ENCODE peak calls at places on chromosomes 5 and 9, in six cellular contexts. B is neuronal stem cell, H is IMR-90, O is H9, I is H1, L is trophoblast cell. Q is an unnamed sample.

GRCh38 chr9:121274851-121275250 is 6.9 kb downstream of the GSN start:
- DNase-seq in B (no peak), H (no peak), O (no peak), I (no peak), L (no peak), Q (no peak)

GRCh38 chr5:124519396-124519795 is 227.0 kb downstream of the ZNF608 start:
- DNase-seq in B (no peak), H (peak), O (no peak), I (no peak), L (no peak), Q (peak)

GRCh38 chr9:6787793-6788174 is 30.0 kb downstream of the KDM4C start:
- DNase-seq in B (no peak), H (no peak), O (no peak), I (no peak), L (no peak), Q (no peak)

GRCh38 chr9:34114436-34114835 is 12.1 kb downstream of the DCAF12 start:
- DNase-seq in B (no peak), H (no peak), O (no peak), I (no peak), L (no peak), Q (no peak)

GRCh38 chr5:111735829-111736228 is 21.2 kb downstream of the NREP start:
- DNase-seq in B (no peak), H (peak), O (peak), I (peak), L (peak), Q (peak)

GRCh38 chr5:124289641-124290201 is 456.7 kb downstream of the ZNF608 start:
- DNase-seq in B (no peak), H (no peak), O (peak), I (peak), L (no peak), Q (no peak)

GRCh38 chr9:95981741-95982390 is 106.4 kb downstream of the ERCC6L2 start:
- DNase-seq in B (peak), H (no peak), O (no peak), I (no peak), L (no peak), Q (no peak)

GRCh38 chr9:98742325-98743280 is 33.9 kb upstream of the GABBR2 start:
- DNase-seq in B (no peak), H (peak), O (no peak), I (no peak), L (no peak), Q (peak)

GRCh38 chr9:74609671-74610416 is 112.7 kb downstream of the RORB start:
- DNase-seq in B (no peak), H (no peak), O (no peak), I (no peak), L (no peak), Q (no peak)

GRCh38 chr9:36961568-36962360 is 72.3 kb downstream of the PAX5 start:
- DNase-seq in B (no peak), H (no peak), O (peak), I (no peak), L (no peak), Q (no peak)

GRCh38 chr9:86854898-86855523 is 92.3 kb downstream of the GAS1 start:
- DNase-seq in B (peak), H (peak), O (peak), I (peak), L (peak), Q (peak)

GRCh38 chr5:115494570-115495289 is 49.8 kb downstream of the FEM1C start:
- DNase-seq in B (no peak), H (no peak), O (no peak), I (no peak), L (no peak), Q (peak)

GRCh38 chr9:127545196-127546124 is 66.6 kb upstream of the STXBP1 start:
- DNase-seq in B (no peak), H (peak), O (no peak), I (no peak), L (peak), Q (no peak)

GRCh38 chr9:12391839-12392509 is 301.2 kb upstream of the TYRP1 start:
- DNase-seq in B (no peak), H (no peak), O (no peak), I (no peak), L (no peak), Q (no peak)

GRCh38 chr9:87292449-87293191 is 205.0 kb upstream of the DAPK1 start:
- DNase-seq in B (no peak), H (peak), O (no peak), I (no peak), L (no peak), Q (peak)

GRCh38 chr5:15387931-15388330 is 112.0 kb upstream of the FBXL7 start:
- DNase-seq in B (no peak), H (no peak), O (no peak), I (no peak), L (no peak), Q (no peak)

GRCh38 chr5:132205385-132206125 is 22.1 kb downstream of the P4HA2 start:
- DNase-seq in B (no peak), H (peak), O (no peak), I (no peak), L (no peak), Q (no peak)

GRCh38 chr5:114702111-114702510 is 340.2 kb downstream of the KCNN2 start:
- DNase-seq in B (no peak), H (no peak), O (no peak), I (no peak), L (no peak), Q (no peak)

GRCh38 chr9:37820142-37820541 is 19.5 kb downstream of the DCAF10 start:
- DNase-seq in B (no peak), H (no peak), O (no peak), I (no peak), L (no peak), Q (no peak)

GRCh38 chr5:415928-416635 is 26.9 kb upstream of the EXOC3 start:
- DNase-seq in B (no peak), H (no peak), O (no peak), I (no peak), L (no peak), Q (no peak)

GRCh38 chr5:81751009-81751835 is at the start of gene SSBP2:
- DNase-seq in B (peak), H (peak), O (peak), I (peak), L (peak), Q (peak)
- H3K4ac ChIP-seq in B (peak), H (peak), O (no peak), I (no peak), L (peak), Q (peak)

GRCh38 chr5:54205918-54206317 is 104.5 kb downstream of the ARL15 start:
- DNase-seq in B (no peak), H (no peak), O (no peak), I (no peak), L (no peak), Q (no peak)
- H4K91ac ChIP-seq in B (no peak), H (no peak), O (no peak), I (no peak), L (no peak), Q (no peak)

DNA sequence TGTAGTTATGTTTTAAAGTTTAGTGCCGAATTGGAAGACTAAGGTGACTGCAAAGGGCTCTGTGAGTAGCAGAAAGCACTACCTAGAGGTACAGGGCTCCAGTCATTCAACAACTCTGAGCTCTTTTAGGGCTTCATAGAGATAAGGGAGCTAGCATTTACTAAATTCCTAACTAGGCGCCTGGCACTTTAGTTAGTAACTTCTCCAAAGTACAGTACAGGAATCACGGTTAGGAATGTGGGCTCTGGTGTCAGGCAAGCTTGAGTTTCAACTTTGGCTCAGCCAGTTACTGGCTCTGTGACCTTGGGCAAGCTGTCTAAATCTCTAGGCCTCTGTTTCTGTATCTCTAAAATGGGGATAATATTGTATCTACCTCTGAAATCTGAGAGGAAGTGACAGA is 115.3 kb downstream of the SLIT3 start:
- DNase-seq in B (no peak), H (no peak), O (no peak), I (no peak), L (no peak), Q (no peak)
- H3K4me2 ChIP-seq in B (no peak), H (no peak), O (no peak), I (no peak), L (no peak), Q (no peak)

GRCh38 chr9:115135786-115136185 is 17.8 kb upstream of the TNC start:
- DNase-seq in B (no peak), H (peak), O (no peak), I (no peak), L (peak), Q (peak)

GRCh38 chr9:115134941-115135340 is 17.0 kb upstream of the TNC start:
- DNase-seq in B (no peak), H (peak), O (no peak), I (no peak), L (no peak), Q (peak)

GRCh38 chr9:115136379-115136778 is 18.4 kb upstream of the TNC start:
- DNase-seq in B (no peak), H (no peak), O (no peak), I (no peak), L (no peak), Q (no peak)

GRCh38 chr9:115137511-115137910 is 19.6 kb upstream of the TNC start:
- DNase-seq in B (no peak), H (no peak), O (no peak), I (no peak), L (no peak), Q (no peak)

GRCh38 chr9:115138151-115138550 is 20.2 kb upstream of the TNC start:
- DNase-seq in B (no peak), H (peak), O (no peak), I (no peak), L (no peak), Q (no peak)
- H3K4ac ChIP-seq in B (no peak), H (no peak), O (no peak), I (no peak), L (no peak), Q (no peak)

DNA sequence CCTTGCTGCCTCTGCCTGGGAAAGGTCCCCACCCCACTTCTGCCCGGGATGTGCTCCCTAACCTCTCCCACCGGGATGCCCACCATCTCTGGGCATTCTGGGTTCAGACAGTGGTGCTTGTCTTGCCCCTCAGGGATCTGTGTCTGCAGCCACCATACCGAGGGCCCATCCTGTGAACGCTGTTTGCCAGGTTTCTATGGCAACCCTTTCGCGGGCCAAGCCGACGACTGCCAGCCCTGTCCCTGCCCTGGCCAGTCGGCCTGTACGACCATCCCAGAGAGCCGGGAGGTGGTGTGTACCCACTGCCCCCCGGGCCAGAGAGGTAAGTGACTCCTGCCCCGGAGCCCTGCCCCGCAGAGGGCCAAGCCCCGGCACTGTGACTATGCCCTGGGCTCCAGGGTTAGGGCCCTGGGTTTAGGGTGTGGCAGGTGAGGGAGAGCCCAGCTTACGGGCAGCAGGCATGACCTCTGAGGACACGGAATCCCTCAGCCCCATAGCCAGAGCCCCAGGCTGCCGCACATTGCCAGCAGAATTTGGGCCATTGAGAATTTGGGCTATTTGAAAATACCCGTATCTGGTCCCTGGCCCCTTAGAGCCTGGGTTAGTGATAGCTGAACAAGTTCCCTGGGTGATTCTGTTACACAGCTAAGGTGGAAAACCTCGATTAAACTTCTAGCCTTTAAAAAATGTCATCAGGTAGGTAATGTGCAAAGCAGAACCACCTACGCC is 35.3 kb upstream of the AIF1L start:
- DNase-seq in B (no peak), H (no peak), O (no peak), I (no peak), L (peak), Q (no peak)
- H4K91ac ChIP-seq in B (no peak), H (no peak), O (no peak), I (no peak), L (no peak), Q (no peak)

GRCh38 chr5:172453206-172453985 is 929 bp downstream of the SH3PXD2B start:
- DNase-seq in B (peak), H (peak), O (peak), I (no peak), L (no peak), Q (peak)
- H3K4me2 ChIP-seq in B (peak), H (peak), O (peak), I (peak), L (peak), Q (peak)

Q was measured in mesenchymal stem cell.